ENCODE peak calls at places on chromosomes 1 and 21, in seven cellular contexts. B is IMR-90, C is OCI-LY7, T is astrocyte of the spinal cord, O is fibroblast of pulmonary artery, J is fibroblast of villous mesenchyme, G is neural crest cell. I is an unnamed sample.

GRCh38 chr1:95381980-95382379 is 148.0 kb downstream of the RWDD3 start:
- DNase-seq in J (no peak), O (no peak), G (no peak), C (no peak), T (no peak), B (no peak), I (no peak)

GRCh38 chr1:45644661-45645060 is 20.8 kb upstream of the CCDC17 start:
- DNase-seq in B (no peak), J (no peak), T (no peak), C (peak; percentile 65), G (no peak), O (no peak), I (no peak)

GRCh38 chr1:212918751-212919150 is 31.6 kb upstream of the VASH2 start:
- DNase-seq in C (no peak), O (no peak), B (no peak), T (no peak), G (no peak), J (no peak), I (no peak)

GRCh38 chr1:34163792-34164509 is 1.1 kb downstream of the CSMD2 start:
- DNase-seq in J (no peak), G (peak; percentile 9), O (no peak), C (no peak), T (peak; percentile 10), B (no peak), I (peak; percentile 57)

GRCh38 chr21:37380349-37381323 is 14.1 kb downstream of the DYRK1A start:
- DNase-seq in O (no peak), J (no peak), G (no peak), T (no peak), C (no peak), B (no peak), I (no peak)

GRCh38 chr1:98103617-98104284 is 182.9 kb upstream of the DPYD start:
- DNase-seq in C (no peak), J (no peak), O (peak; percentile 35), T (peak; percentile 54), G (no peak), B (peak; percentile 43), I (no peak)

GRCh38 chr1:205351984-205352713 is 4.6 kb downstream of the KLHDC8A start:
- DNase-seq in T (no peak), O (no peak), G (no peak), C (no peak), B (peak; percentile 40), J (peak; percentile 63), I (peak; percentile 70)

GRCh38 chr1:14704846-14705245 is 106.4 kb downstream of the KAZN start:
- DNase-seq in T (no peak), C (no peak), G (no peak), B (no peak), J (no peak), O (no peak), I (no peak)

GRCh38 chr1:246782120-246782900 is 58.1 kb downstream of the SCCPDH start:
- DNase-seq in C (no peak), O (peak; percentile 86), B (peak; percentile 72), G (no peak), J (peak; percentile 71), T (peak; percentile 81), I (no peak)

GRCh38 chr21:38621132-38621531 is 122.9 kb upstream of the ERG start:
- DNase-seq in B (no peak), C (peak; percentile 11), T (no peak), J (no peak), O (no peak), G (no peak), I (no peak)

GRCh38 chr1:86616871-86617270 is 70.0 kb downstream of the CLCA4 start:
- DNase-seq in C (peak; percentile 93), J (no peak), G (no peak), O (no peak), T (no peak), B (no peak), I (no peak)

GRCh38 chr1:65541161-65541560 is 120.7 kb downstream of the LEPR start:
- DNase-seq in C (no peak), G (no peak), T (no peak), O (no peak), B (no peak), J (no peak), I (no peak)

GRCh38 chr1:21149862-21150432 is 26.8 kb downstream of the EIF4G3 start:
- DNase-seq in O (peak; percentile 87), C (no peak), G (peak; percentile 10), J (peak; percentile 87), B (peak; percentile 96), T (peak; percentile 97), I (no peak)

GRCh38 chr1:117967472-117967871 is 37.9 kb downstream of the WDR3 start:
- DNase-seq in G (no peak), O (peak; percentile 62), C (no peak), J (peak; percentile 43), T (peak; percentile 88), B (peak; percentile 65), I (no peak)

GRCh38 chr1:182786223-182787001 is 3.2 kb upstream of the NPL start:
- DNase-seq in B (peak; percentile 69), C (peak; percentile 70), G (peak; percentile 67), T (peak; percentile 77), J (peak; percentile 71), O (peak; percentile 86), I (peak; percentile 73)

GRCh38 chr1:63674238-63674864 is 81.1 kb downstream of the PGM1 start:
- DNase-seq in B (peak; percentile 93), G (peak; percentile 67), O (peak; percentile 91), J (peak; percentile 80), T (peak; percentile 96), C (peak; percentile 45), I (peak; percentile 74)

GRCh38 chr1:227192163-227192562 is 126.1 kb downstream of the CDC42BPA start:
- DNase-seq in O (peak; percentile 87), J (peak; percentile 66), G (no peak), C (no peak), B (peak; percentile 98), T (peak; percentile 95), I (no peak)

GRCh38 chr1:241842565-241842964 is 5.4 kb upstream of the EXO1 start:
- DNase-seq in J (peak; percentile 19), T (no peak), B (peak; percentile 81), O (peak; percentile 24), C (no peak), G (no peak), I (no peak)

DNA sequence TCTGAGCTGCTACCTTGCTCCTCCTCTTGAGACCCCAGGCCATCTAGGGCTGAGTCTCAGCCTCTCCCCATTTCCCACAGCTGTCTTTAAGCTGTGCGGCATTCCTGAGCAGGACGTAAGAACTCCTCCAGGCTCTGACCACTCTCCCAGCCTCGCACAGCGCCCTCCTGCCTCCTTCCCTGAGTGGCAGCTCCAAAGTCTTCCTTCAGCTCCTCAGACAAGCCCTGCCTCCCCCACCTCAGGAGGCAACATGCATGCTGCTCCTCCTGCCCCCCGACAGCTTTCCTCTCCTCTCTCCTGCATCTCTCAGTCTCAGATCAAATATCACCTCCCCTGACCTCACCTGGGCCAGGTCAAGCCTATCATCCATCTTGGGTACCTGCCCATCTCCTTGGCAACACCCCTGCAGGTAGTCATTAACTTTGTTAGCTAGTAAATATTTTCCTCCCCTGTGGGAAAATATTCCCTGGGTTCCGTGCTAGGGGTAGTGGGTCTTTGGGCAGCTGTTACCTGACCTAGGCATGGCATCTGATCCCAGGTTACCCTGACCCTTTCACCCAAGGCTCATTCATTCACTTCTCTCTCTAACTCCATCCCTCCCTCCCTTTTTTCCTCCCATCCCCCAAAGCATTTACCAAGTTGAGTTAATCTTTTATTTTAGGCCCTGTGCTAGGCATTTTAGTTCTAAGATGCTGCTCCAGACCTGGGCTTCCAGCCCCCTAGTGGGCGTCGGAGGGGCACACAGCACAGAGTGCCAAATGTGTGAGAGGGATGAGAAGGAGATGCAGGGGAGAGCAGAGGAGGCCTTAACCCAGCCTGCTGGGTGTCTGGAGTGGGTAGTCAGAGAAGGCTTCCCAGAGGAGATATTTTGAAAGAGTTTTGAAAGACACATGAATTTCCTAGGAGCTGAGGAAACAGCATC is 419.9 kb downstream of the PTPRU start:
- DNase-seq in C (peak; percentile 14), G (peak; percentile 31), O (no peak), J (peak; percentile 6), B (peak; percentile 16), T (no peak), I (peak; percentile 40)
- TF ChIP-seq CTCF in C (peak; percentile 73), G (peak; percentile 64), O (peak; percentile 45), J (peak; percentile 54), B (peak; percentile 39), T (peak; percentile 55), I (peak; percentile 56)

DNA sequence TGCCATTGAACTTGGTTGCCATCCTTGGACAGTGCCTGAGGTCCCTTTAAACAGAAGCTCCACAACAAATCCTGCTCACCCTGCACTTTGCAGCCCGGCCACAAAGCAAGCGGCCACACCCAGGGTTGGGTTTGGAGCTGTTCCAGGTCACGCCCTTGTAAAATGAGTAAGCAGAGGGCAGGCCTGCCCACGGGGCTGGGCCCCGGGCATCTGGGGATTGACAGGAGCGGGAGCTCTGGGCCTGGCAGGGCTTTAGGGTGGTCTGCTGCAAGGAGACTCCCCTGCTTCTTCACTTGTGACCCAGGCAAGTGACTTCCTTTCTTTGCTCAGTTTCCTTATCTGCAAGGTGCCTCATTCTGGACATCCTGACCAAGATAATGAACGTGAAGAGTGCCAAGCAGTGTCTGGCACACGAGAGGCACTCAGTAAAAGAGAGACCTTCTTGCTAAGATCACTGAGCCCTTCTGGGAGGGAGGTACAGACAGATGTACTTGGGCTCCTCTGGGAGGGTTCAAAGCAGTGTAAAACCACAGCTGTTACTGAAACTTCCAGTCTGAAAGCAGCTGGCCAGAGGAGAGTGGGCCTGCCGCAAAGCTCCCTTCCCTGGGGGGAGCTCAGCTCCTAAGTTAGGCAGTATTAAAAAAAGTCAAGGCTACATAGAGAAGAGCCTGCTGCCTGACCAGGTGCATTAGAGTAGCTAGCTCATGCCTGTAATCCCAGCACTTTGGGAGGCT is 2.6 kb downstream of the E2F2 start:
- DNase-seq in J (peak; percentile 86), T (peak; percentile 65), G (no peak), B (peak; percentile 46), O (peak; percentile 69), C (peak; percentile 96), I (no peak)
- TF ChIP-seq CTCF in J (no peak), T (no peak), G (no peak), B (no peak), O (no peak), C (no peak), I (no peak)

GRCh38 chr1:172089768-172090510 is 248.6 kb downstream of the DNM3 start:
- DNase-seq in O (peak; percentile 73), B (peak; percentile 40), G (no peak), C (peak; percentile 30), J (peak; percentile 65), T (peak; percentile 73), I (peak; percentile 34)
- TF ChIP-seq CTCF in O (peak; percentile 79), B (peak; percentile 58), G (peak; percentile 58), C (peak; percentile 72), J (peak; percentile 83), T (peak; percentile 83), I (peak; percentile 65)

GRCh38 chr1:219150913-219151312 is 22.8 kb upstream of the LYPLAL1 start:
- DNase-seq in J (no peak), O (no peak), G (no peak), B (no peak), T (no peak), C (no peak), I (no peak)

GRCh38 chr1:219152759-219153158 is 20.9 kb upstream of the LYPLAL1 start:
- DNase-seq in J (no peak), O (no peak), T (no peak), B (no peak), C (no peak), G (no peak), I (no peak)

GRCh38 chr1:219149185-219149584 is 24.5 kb upstream of the LYPLAL1 start:
- DNase-seq in C (no peak), G (no peak), O (no peak), B (no peak), J (no peak), T (no peak), I (no peak)

GRCh38 chr1:219153741-219154140 is 19.9 kb upstream of the LYPLAL1 start:
- DNase-seq in C (no peak), B (peak; percentile 51), O (no peak), J (no peak), T (no peak), G (no peak), I (no peak)

GRCh38 chr1:219151467-219151866 is 22.2 kb upstream of the LYPLAL1 start:
- DNase-seq in B (no peak), C (no peak), T (no peak), O (no peak), J (no peak), G (no peak), I (no peak)
- TF ChIP-seq CTCF in B (no peak), C (no peak), T (no peak), O (no peak), J (no peak), G (no peak), I (no peak)

I was measured in nephron progenitor cell.